ENCODE peak calls at places on chromosome 1, in six cellular contexts. A is K562, F is HepG2, W is H1, J is HCT116, G is SK-N-SH. S is an unnamed sample.

GRCh38 chr1:153754266-153754665 is 20.9 kb upstream of the SLC27A3 start:
- DNase-seq in G (no peak), J (no peak), W (no peak), F (no peak), A (no peak), S (no peak)

GRCh38 chr1:223225481-223225880 is 82.4 kb upstream of the TLR5 start:
- DNase-seq in A (no peak), F (no peak), J (no peak), W (no peak), G (no peak), S (no peak)

GRCh38 chr1:218496561-218496960 is 151.4 kb downstream of the TGFB2 start:
- DNase-seq in J (peak), G (no peak), F (peak), W (no peak), A (no peak), S (no peak)

GRCh38 chr1:54190526-54190925 is 9.3 kb downstream of the CYB5RL start:
- DNase-seq in G (no peak), A (no peak), F (no peak), W (no peak), J (no peak), S (no peak)

GRCh38 chr1:39609618-39610331 is 29.7 kb downstream of the HEYL start:
- DNase-seq in G (peak), J (peak), F (peak), W (peak), A (peak), S (no peak)

GRCh38 chr1:35571263-35571662 is 1.9 kb upstream of the TFAP2E start:
- DNase-seq in W (no peak), A (no peak), G (peak), F (no peak), J (no peak), S (no peak)

GRCh38 chr1:62142550-62142949 is 52.1 kb upstream of the L1TD1 start:
- DNase-seq in W (no peak), G (no peak), A (no peak), J (no peak), F (no peak), S (no peak)

GRCh38 chr1:35691571-35692220 is 27.0 kb downstream of the C1orf216 start:
- DNase-seq in W (no peak), G (no peak), A (no peak), F (no peak), J (no peak), S (no peak)

GRCh38 chr1:247212012-247212411 is 40.2 kb upstream of the ZNF124 start:
- DNase-seq in W (no peak), A (peak), F (no peak), G (no peak), J (no peak), S (no peak)

GRCh38 chr1:232634086-232634485 is 4.2 kb upstream of the SIPA1L2 start:
- DNase-seq in G (no peak), J (no peak), A (no peak), F (no peak), W (no peak), S (peak)

GRCh38 chr1:151176514-151177045 is 799 bp upstream of the TMOD4 start:
- DNase-seq in F (no peak), A (no peak), J (no peak), W (no peak), G (no peak), S (no peak)

GRCh38 chr1:214602764-214603657 is at the start of gene CENPF:
- DNase-seq in W (peak), G (peak), J (peak), F (peak), A (peak), S (peak)

GRCh38 chr1:244049142-244049968 is 1.7 kb upstream of the ZBTB18 start:
- DNase-seq in G (peak), W (no peak), J (no peak), F (no peak), A (peak), S (no peak)

GRCh38 chr1:186183219-186183618 is 191.8 kb downstream of the TPR start:
- DNase-seq in J (peak), W (no peak), A (no peak), G (no peak), F (no peak), S (no peak)

GRCh38 chr1:167301355-167301754 is 80.7 kb downstream of the POU2F1 start:
- DNase-seq in J (no peak), W (no peak), G (no peak), F (no peak), A (no peak), S (no peak)

GRCh38 chr1:115409853-115410150 is 71.8 kb upstream of the NGF start:
- DNase-seq in G (no peak), W (no peak), A (no peak), J (no peak), F (no peak), S (no peak)

GRCh38 chr1:47189844-47190562 is at the start of gene PDZK1IP1:
- DNase-seq in G (no peak), W (no peak), J (no peak), A (peak), F (no peak), S (no peak)

GRCh38 chr1:234102591-234102990 is 198.1 kb downstream of the SLC35F3 start:
- DNase-seq in F (no peak), G (no peak), W (no peak), A (no peak), J (no peak), S (no peak)

GRCh38 chr1:95007687-95008086 is 65.1 kb downstream of the ALG14 start:
- DNase-seq in W (no peak), A (no peak), J (no peak), F (no peak), G (no peak), S (peak)

GRCh38 chr1:239222999-239223398 is 163.4 kb upstream of the CHRM3 start:
- DNase-seq in J (no peak), G (no peak), W (no peak), A (no peak), F (no peak), S (no peak)

GRCh38 chr1:200917291-200917817 is 22.7 kb downstream of the INAVA start:
- DNase-seq in W (no peak), G (no peak), F (peak), J (no peak), A (no peak), S (no peak)

GRCh38 chr1:28193701-28194161 is 17.2 kb upstream of the PTAFR start:
- DNase-seq in J (no peak), W (peak), F (peak), A (no peak), G (no peak), S (no peak)

GRCh38 chr1:169460193-169460833 is 25.4 kb downstream of the SLC19A2 start:
- DNase-seq in J (no peak), G (peak), F (no peak), W (peak), A (no peak), S (peak)

DNA sequence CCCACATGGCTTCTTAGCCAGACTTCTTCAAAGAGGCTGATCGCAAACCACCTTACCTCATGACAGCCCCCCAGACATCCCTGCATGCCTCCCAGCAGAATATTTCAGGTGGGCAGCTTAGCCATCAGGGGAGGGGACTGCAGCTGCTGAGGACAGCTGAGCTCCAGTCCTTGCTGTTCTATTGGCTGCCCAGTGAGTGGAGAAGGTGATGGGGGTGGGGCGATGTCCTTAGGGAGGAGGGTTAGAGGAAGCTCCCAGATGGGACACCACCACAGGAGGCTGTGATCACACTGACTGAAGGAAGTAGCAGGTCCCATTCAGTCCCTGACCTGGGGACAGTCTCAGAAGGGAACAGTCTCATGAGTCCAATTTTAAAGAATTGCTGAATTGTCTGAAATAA is 38.3 kb downstream of the GJA5 start:
- DNase-seq in W (no peak), J (no peak), G (no peak), A (peak), F (no peak), S (no peak)
- TF ChIP-seq JUND in W (no peak), J (no peak), G (no peak), A (no peak), F (no peak), S (no peak)

GRCh38 chr1:198494658-198495103 is 45.8 kb downstream of the ATP6V1G3 start:
- DNase-seq in A (no peak), F (no peak), J (no peak), W (no peak), G (no peak), S (no peak)
- TF ChIP-seq JUND in A (no peak), F (no peak), J (no peak), W (no peak), G (no peak), S (no peak)

GRCh38 chr1:93321720-93322119 is 24.0 kb upstream of the DR1 start:
- DNase-seq in J (no peak), G (no peak), W (no peak), F (no peak), A (no peak), S (no peak)

GRCh38 chr1:93323185-93323820 is 22.4 kb upstream of the DR1 start:
- DNase-seq in W (no peak), A (no peak), J (no peak), G (no peak), F (no peak), S (no peak)

GRCh38 chr1:93322349-93322748 is 23.4 kb upstream of the DR1 start:
- DNase-seq in G (no peak), A (no peak), F (no peak), W (no peak), J (no peak), S (peak)

GRCh38 chr1:93328809-93329477 is 16.8 kb upstream of the DR1 start:
- DNase-seq in J (no peak), W (no peak), F (no peak), G (peak), A (no peak), S (no peak)

GRCh38 chr1:93324486-93325464 is 20.9 kb upstream of the DR1 start:
- DNase-seq in J (peak), F (no peak), A (no peak), G (no peak), W (no peak), S (no peak)
- TF ChIP-seq JUND in J (peak), F (no peak), A (no peak), G (peak), W (no peak), S (no peak)

DNA sequence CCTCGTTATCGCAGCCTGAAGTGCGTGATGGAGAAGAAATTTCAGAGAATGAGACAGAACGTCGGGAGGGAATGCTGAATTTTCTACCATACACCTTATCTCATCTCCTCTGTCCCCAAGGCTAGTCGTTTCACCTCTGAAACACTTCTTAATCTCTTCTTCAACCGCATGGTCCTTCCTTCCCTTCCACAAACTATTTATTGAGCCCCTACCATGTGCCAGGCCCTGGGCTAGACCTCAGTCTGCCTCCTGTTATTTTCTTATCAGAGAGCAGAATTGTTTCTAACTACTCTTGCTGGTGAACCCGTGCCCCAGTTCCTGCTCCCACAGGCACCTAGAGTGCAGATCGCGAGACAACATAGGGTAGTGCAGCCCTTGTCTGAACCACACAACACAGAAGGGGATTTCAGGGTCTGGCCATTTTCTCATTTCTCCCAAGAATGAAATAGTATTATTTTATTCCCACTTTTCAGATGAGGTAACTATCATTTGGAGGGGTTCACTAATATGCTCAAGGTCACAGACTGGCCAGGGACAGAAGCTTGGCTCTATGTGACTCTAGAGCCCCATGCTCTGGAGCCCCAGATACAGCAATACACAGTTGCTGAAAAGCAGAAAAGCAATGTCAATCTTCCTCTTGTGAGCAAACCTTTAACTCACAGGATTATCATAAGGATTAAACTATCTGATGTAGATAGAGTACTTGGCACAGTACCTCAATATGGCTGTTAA is 598 bp upstream of the ADIPOR1 start:
- DNase-seq in J (no peak), W (no peak), A (no peak), F (no peak), G (peak), S (no peak)
- TF ChIP-seq JUND in J (no peak), W (no peak), A (no peak), F (no peak), G (no peak), S (no peak)

DNA sequence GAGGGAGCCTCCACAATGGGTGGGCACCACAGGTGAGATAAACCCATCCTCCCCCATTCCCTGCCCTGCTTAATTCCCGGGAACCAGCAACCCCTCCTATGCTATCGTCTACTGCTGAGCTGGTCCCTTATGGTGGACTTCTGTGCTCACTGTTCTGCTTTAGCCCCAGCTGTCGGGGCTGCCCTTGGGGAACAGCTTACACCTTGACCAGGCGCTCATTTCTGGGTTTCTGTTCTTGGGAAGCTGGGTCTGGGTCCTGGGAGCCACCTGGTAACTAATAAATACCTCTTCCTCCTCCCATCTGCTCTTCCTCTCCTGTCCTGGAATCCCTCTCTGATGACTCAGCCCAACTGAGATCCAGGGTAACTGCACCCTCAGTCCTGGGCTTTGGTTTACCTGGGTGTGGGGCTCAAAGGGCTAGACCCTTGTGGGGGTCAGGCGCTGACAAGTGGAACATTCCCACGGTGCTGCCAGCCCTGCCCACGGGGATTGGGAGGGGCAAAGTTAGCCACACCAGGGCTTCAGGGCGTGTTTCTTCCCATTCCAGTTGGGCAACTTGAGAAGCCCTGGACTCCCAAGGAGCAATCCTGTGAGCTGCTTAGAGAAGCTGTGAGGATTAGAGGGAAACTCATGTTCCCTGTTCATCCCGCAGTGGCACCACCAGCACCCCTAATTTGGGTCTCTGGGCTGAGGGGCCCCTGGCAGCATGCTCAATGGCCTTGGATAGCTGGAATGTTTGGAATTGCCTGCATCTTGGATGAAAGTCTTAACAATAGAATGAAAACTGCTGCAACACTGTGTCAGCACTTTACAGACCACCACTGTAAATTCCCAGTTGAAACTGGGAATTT is 1.6 kb downstream of the PCAT6 start:
- DNase-seq in J (no peak), G (no peak), F (peak), A (no peak), W (no peak), S (peak)
- TF ChIP-seq JUND in J (no peak), G (no peak), F (no peak), A (peak), W (peak), S (no peak)

GRCh38 chr1:112618114-112618720 is 724 bp downstream of the ST7L start:
- DNase-seq in W (no peak), G (peak), A (no peak), F (no peak), J (no peak), S (no peak)
- TF ChIP-seq JUND in W (no peak), G (no peak), A (no peak), F (no peak), J (no peak), S (no peak)

GRCh38 chr1:107933736-107934135 is 31.2 kb downstream of the VAV3 start:
- DNase-seq in F (no peak), W (no peak), G (no peak), A (no peak), J (no peak), S (no peak)

GRCh38 chr1:107939256-107939655 is 25.7 kb downstream of the VAV3 start:
- DNase-seq in W (no peak), F (no peak), J (no peak), A (no peak), G (no peak), S (no peak)

GRCh38 chr1:107936498-107937481 is 28.2 kb downstream of the VAV3 start:
- DNase-seq in W (peak), J (peak), A (no peak), F (no peak), G (no peak), S (peak)

GRCh38 chr1:107934573-107934972 is 30.4 kb downstream of the VAV3 start:
- DNase-seq in J (no peak), F (no peak), W (no peak), G (no peak), A (no peak), S (no peak)

GRCh38 chr1:107935396-107936064 is 29.4 kb downstream of the VAV3 start:
- DNase-seq in J (no peak), G (no peak), W (no peak), F (no peak), A (no peak), S (no peak)
- TF ChIP-seq JUND in J (no peak), G (no peak), W (no peak), F (no peak), A (no peak), S (no peak)